ENCODE peak calls at places on chromosomes 16 and 17, in five cellular contexts. O is trophoblast cell, A is mesendoderm, Y is neuronal stem cell, I is mesenchymal stem cell. U is an unnamed sample.

GRCh38 chr16:78211200-78211599 is 111.7 kb downstream of the WWOX start:
- DNase-seq in O (peak; percentile 10), A (no peak), Y (no peak), I (no peak), U (no peak)

GRCh38 chr17:40068129-40068581 is 5.4 kb downstream of the THRA start:
- DNase-seq in O (no peak), A (no peak), Y (no peak), I (no peak), U (no peak)

GRCh38 chr16:86708431-86708830 is 130.1 kb downstream of the FOXL1 start:
- DNase-seq in O (no peak), A (no peak), Y (no peak), I (no peak), U (no peak)

GRCh38 chr16:17563340-17563739 is 92.6 kb upstream of the XYLT1 start:
- DNase-seq in O (no peak), A (no peak), Y (no peak), I (no peak), U (no peak)

GRCh38 chr17:80491478-80492342 is 15.3 kb upstream of the NPTX1 start:
- DNase-seq in O (no peak), A (peak; percentile 54), Y (peak; percentile 70), I (no peak), U (no peak)

GRCh38 chr16:53611151-53611802 is 92.4 kb downstream of the RPGRIP1L start:
- DNase-seq in O (no peak), A (peak; percentile 93), Y (no peak), I (no peak), U (no peak)

GRCh38 chr16:84829168-84829965 is 9.6 kb downstream of the CRISPLD2 start:
- DNase-seq in O (peak; percentile 3), A (no peak), Y (no peak), I (peak; percentile 88), U (peak; percentile 93)

GRCh38 chr17:42315402-42316156 is 27.3 kb downstream of the STAT5A start:
- DNase-seq in O (no peak), A (no peak), Y (no peak), I (no peak), U (no peak)

GRCh38 chr17:36817483-36818048 is 119.7 kb upstream of the LHX1 start:
- DNase-seq in O (no peak), A (no peak), Y (no peak), I (no peak), U (no peak)

GRCh38 chr17:28861393-28862203 is 6.8 kb downstream of the ERAL1 start:
- DNase-seq in O (no peak), A (peak; percentile 40), Y (no peak), I (no peak), U (no peak)

GRCh38 chr17:63984206-63984605 is 11.5 kb upstream of the SCN4A start:
- DNase-seq in O (no peak), A (no peak), Y (no peak), I (no peak), U (peak; percentile 38)

GRCh38 chr17:14428640-14429029 is 127.8 kb downstream of the HS3ST3B1 start:
- DNase-seq in O (no peak), A (no peak), Y (no peak), I (no peak), U (no peak)

GRCh38 chr17:62714016-62714777 is 86.7 kb downstream of the MRC2 start:
- DNase-seq in O (peak; percentile 84), A (no peak), Y (no peak), I (no peak), U (peak; percentile 79)

GRCh38 chr17:76262732-76263344 is 2.3 kb upstream of the UBALD2 start:
- DNase-seq in O (peak; percentile 100), A (no peak), Y (no peak), I (peak; percentile 43), U (no peak)

GRCh38 chr17:38449364-38449763 is 21.1 kb downstream of the ARHGAP23 start:
- DNase-seq in O (peak; percentile 68), A (peak; percentile 59), Y (no peak), I (peak; percentile 49), U (no peak)

GRCh38 chr17:73168667-73169066 is 3.9 kb downstream of the SSTR2 start:
- DNase-seq in O (peak; percentile 92), A (no peak), Y (no peak), I (no peak), U (no peak)

GRCh38 chr16:88630941-88631340 is 7.4 kb upstream of the IL17C start:
- DNase-seq in O (no peak), A (no peak), Y (no peak), I (no peak), U (no peak)

GRCh38 chr17:57132663-57133062 is 47.6 kb downstream of the AKAP1 start:
- DNase-seq in O (no peak), A (no peak), Y (no peak), I (no peak), U (no peak)

GRCh38 chr16:81623365-81624102 is 155.6 kb upstream of the PLCG2 start:
- DNase-seq in O (no peak), A (peak; percentile 61), Y (peak; percentile 38), I (peak; percentile 57), U (peak; percentile 43)

GRCh38 chr16:57541754-57542435 is 548 bp upstream of the ADGRG5 start:
- DNase-seq in O (no peak), A (no peak), Y (no peak), I (no peak), U (no peak)

GRCh38 chr17:62923515-62924150 is 42.4 kb upstream of the TANC2 start:
- DNase-seq in O (no peak), A (peak; percentile 58), Y (no peak), I (no peak), U (no peak)

GRCh38 chr16:2148714-2149629 is 547 bp downstream of the RAB26 start:
- DNase-seq in O (peak; percentile 16), A (peak; percentile 36), Y (no peak), I (no peak), U (no peak)

GRCh38 chr16:59202463-59202862 is 468.3 kb upstream of the GOT2 start:
- DNase-seq in O (no peak), A (no peak), Y (no peak), I (no peak), U (no peak)

GRCh38 chr17:45843722-45844121 is 959 bp upstream of the SPPL2C start:
- DNase-seq in O (no peak), A (no peak), Y (no peak), I (no peak), U (no peak)

GRCh38 chr16:64196444-64196843 is 925.4 kb downstream of the CDH11 start:
- DNase-seq in O (no peak), A (no peak), Y (no peak), I (peak; percentile 81), U (peak; percentile 78)

GRCh38 chr17:19004601-19005441 is at the start of gene FAM83G:
- DNase-seq in O (peak; percentile 82), A (peak; percentile 77), Y (no peak), I (peak; percentile 69), U (peak; percentile 71)

GRCh38 chr17:74396567-74396966 is 29.3 kb downstream of the GPR142 start:
- DNase-seq in O (no peak), A (no peak), Y (no peak), I (no peak), U (no peak)
- H2BK5ac ChIP-seq in O (no peak overlapping the region), A (no peak overlapping the region), Y (no peak overlapping the region), I (no peak overlapping the region), U (no peak overlapping the region)

GRCh38 chr16:83211711-83212110 is 584.9 kb downstream of the CDH13 start:
- DNase-seq in O (no peak), A (peak; percentile 51), Y (no peak), I (peak; percentile 23), U (no peak)
- H3K4me3 ChIP-seq in O (no peak overlapping the region), A (no peak overlapping the region), Y (no peak overlapping the region), I (no peak overlapping the region), U (no peak overlapping the region)

DNA sequence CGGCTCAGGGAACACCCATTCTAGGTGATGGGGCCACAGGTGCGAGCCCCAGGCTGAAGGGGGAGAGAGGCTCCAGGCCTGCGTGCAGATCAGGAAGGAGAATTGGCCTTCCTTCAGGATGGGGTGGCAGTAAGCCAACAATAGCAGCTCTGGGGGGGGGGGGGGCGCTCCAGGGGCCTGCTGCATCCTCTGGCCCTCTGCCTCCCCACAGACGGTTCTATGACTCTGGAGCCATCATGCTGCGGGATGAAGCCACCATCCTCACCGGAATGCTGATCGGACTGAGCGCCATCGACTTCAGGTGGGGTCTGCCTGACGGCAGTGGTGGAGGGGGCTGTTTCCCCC is 6.1 kb downstream of the RUNDC3A start:
- DNase-seq in O (no peak), A (no peak), Y (no peak), I (no peak), U (no peak)
- H2BK5ac ChIP-seq in O (no peak overlapping the region), A (no peak overlapping the region), Y (peak overlapping the region; percentile 24), I (no peak overlapping the region), U (no peak overlapping the region)

DNA sequence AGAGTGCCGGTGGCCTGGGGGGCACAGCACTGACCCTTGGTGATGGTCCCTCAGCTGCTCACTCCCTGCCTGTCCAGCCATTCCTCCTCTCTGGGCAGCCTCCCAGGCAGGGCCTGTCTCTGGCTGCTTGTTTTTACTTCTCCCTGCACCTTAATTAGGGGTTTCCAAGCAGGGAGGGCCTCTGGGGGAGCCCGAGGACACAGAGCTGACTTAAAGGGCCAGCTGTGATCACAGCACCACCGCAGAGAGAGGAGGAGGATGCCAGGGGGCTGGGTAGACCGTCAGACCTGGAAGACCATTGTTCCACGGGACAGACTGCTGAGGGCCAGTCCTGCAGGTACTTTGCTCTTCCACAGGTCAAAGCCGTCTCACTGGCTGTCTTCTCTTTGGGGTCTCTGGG is 1.2 kb upstream of the DPH1 start:
- DNase-seq in O (no peak), A (peak; percentile 12), Y (no peak), I (no peak), U (no peak)
- H3K4me3 ChIP-seq in O (no peak overlapping the region), A (no peak overlapping the region), Y (no peak overlapping the region), I (no peak overlapping the region), U (no peak overlapping the region)

U was measured in IMR-90.